ENCODE peak calls at places on chromosomes 13 and 19, in nine cellular contexts. B is heart right ventricle; A is CD8-positive, alpha-beta T cell; N is T-helper 17 cell; S is CD4-positive, CD25-positive, alpha-beta regulatory T cell; J is HepG2; Z is heart left ventricle; X is pancreas; I is right lobe of liver. U is an unnamed sample. For H3K9me3, the result is how much of the 10 kb centered on the place peaks cover.

GRCh38 chr13:34247596-34247995 is 429.6 kb downstream of the RFC3 start:
- ATAC-seq in B (no peak), A (no peak), N (no peak), S (no peak), J (no peak), Z (no peak), X (no peak), I (no peak), U (no peak)

GRCh38 chr13:37602743-37603381 is 4.3 kb upstream of the POSTN start:
- ATAC-seq in B (no peak), A (no peak), N (no peak), S (no peak), J (no peak), Z (no peak), X (no peak), I (no peak), U (no peak)

GRCh38 chr13:106490887-106491321 is 44.6 kb downstream of the EFNB2 start:
- ATAC-seq in B (peak), A (peak), N (peak), S (no peak), J (no peak), Z (peak), X (no peak), I (peak), U (no peak)

GRCh38 chr19:49458567-49458903 is 5.5 kb downstream of the ALDH16A1 start:
- ATAC-seq in B (no peak), A (no peak), N (peak), S (no peak), J (no peak), Z (no peak), X (no peak), I (no peak), U (no peak)

GRCh38 chr13:37065893-37066526 is 6.5 kb upstream of the SUPT20H start:
- ATAC-seq in B (no peak), A (no peak), N (no peak), S (no peak), J (no peak), Z (no peak), X (no peak), I (no peak), U (no peak)

GRCh38 chr19:6564393-6564792 is 26.6 kb downstream of the CD70 start:
- ATAC-seq in B (no peak), A (no peak), N (no peak), S (no peak), J (no peak), Z (no peak), X (no peak), I (no peak), U (no peak)

GRCh38 chr19:40625406-40626120 is 24.4 kb downstream of the LTBP4 start:
- ATAC-seq in B (no peak), A (no peak), N (no peak), S (no peak), J (no peak), Z (peak), X (no peak), I (no peak), U (no peak)

GRCh38 chr19:7981199-7981598 is 24.2 kb downstream of the ELAVL1 start:
- ATAC-seq in B (no peak), A (no peak), N (no peak), S (no peak), J (no peak), Z (no peak), X (no peak), I (no peak), U (no peak)

GRCh38 chr13:51793570-51794273 is 10.2 kb downstream of the DHRS12 start:
- ATAC-seq in B (peak), A (no peak), N (peak), S (no peak), J (no peak), Z (peak), X (peak), I (peak), U (peak)

GRCh38 chr19:42563352-42564210 is 31.1 kb downstream of the CEACAM8 start:
- ATAC-seq in B (peak), A (peak), N (peak), S (peak), J (peak), Z (peak), X (peak), I (peak), U (peak)

GRCh38 chr13:33367931-33368330 is 82.4 kb upstream of the STARD13 start:
- ATAC-seq in B (no peak), A (no peak), N (peak), S (no peak), J (no peak), Z (no peak), X (peak), I (no peak), U (no peak)

GRCh38 chr19:12284226-12284625 is 10.5 kb downstream of the ZNF44 start:
- ATAC-seq in B (no peak), A (no peak), N (no peak), S (no peak), J (no peak), Z (no peak), X (no peak), I (no peak), U (no peak)

GRCh38 chr19:55240713-55241020 is 12.1 kb upstream of the TMEM86B start:
- ATAC-seq in B (no peak), A (no peak), N (no peak), S (no peak), J (no peak), Z (no peak), X (no peak), I (no peak), U (no peak)

GRCh38 chr13:44818428-44818827 is 170.8 kb downstream of the NUFIP1 start:
- ATAC-seq in B (no peak), A (no peak), N (no peak), S (no peak), J (peak), Z (no peak), X (peak), I (no peak), U (no peak)

GRCh38 chr13:44819762-44820161 is 169.5 kb downstream of the NUFIP1 start:
- ATAC-seq in B (no peak), A (no peak), N (no peak), S (no peak), J (no peak), Z (no peak), X (no peak), I (no peak), U (no peak)

GRCh38 chr13:44816701-44817684 is 172.3 kb downstream of the NUFIP1 start:
- ATAC-seq in B (no peak), A (no peak), N (no peak), S (no peak), J (no peak), Z (no peak), X (no peak), I (no peak), U (no peak)

GRCh38 chr13:44818016-44818415 is 171.3 kb downstream of the NUFIP1 start:
- ATAC-seq in B (no peak), A (no peak), N (no peak), S (no peak), J (no peak), Z (no peak), X (no peak), I (no peak), U (no peak)

DNA sequence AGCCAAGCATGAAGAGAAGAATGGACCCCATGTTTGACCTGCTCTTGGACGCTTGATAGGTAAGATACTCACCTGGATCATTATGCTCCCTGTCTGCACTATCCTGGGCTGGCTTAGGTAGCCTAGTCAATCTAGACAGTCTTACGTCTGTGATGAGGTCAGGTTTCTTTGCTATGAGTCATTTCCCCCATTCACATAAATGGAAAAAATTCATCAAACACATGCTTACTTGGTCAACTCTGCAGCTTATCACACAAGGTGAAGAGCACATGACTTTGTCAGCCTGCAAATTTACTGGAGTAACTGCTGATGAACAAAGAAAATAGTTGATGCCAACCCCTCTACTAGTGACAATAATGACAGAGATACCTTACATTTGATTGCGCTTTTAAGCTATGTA is 170.0 kb downstream of the NUFIP1 start:
- ATAC-seq in B (no peak), A (no peak), N (no peak), S (no peak), J (no peak), Z (no peak), X (peak), I (no peak), U (no peak)
- H3K9me3 ChIP-seq in B (under half), A (under half), N (under half), S (under half), J (under half), Z (under half), X (under half), I (under half), U (under half)

GRCh38 chr13:65762015-65762414 is 1468.1 kb downstream of the PCDH9 start:
- ATAC-seq in B (no peak), A (no peak), N (no peak), S (no peak), J (no peak), Z (no peak), X (no peak), I (no peak), U (no peak)

DNA sequence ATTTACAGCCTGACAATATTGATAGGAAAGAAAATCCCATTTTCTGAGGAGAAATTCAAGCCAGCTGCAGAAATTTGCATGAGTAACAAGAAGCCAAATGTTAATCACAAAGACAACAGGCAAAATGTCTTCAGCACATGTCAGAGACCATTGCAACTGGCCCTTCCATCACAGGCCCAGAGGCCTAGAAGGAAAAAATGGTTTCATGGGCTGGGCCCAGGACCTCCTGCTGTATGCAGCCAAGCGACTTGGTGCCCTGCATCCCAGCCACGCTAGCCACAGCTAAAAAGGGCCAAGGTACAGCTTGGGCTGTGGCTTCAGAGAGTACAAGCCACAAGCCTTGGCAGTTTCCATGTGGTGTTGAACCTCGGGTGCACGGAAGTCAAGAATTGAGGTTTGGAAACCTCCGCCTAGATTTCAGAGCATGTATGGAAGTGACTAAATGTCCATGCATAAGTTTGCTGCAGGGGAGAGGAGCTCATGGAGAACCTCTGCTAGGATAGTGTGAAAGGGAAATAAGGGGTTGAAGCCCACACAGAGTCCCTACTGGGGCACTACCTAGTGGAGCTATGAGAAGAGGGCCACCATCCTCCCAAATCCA is 1474.0 kb downstream of the PCDH9 start:
- ATAC-seq in B (no peak), A (no peak), N (no peak), S (no peak), J (no peak), Z (no peak), X (no peak), I (no peak), U (no peak)
- H3K9me3 ChIP-seq in B (under half), A (under half), N (under half), S (under half), J (half or more), Z (under half), X (under half), I (under half), U (under half)

DNA sequence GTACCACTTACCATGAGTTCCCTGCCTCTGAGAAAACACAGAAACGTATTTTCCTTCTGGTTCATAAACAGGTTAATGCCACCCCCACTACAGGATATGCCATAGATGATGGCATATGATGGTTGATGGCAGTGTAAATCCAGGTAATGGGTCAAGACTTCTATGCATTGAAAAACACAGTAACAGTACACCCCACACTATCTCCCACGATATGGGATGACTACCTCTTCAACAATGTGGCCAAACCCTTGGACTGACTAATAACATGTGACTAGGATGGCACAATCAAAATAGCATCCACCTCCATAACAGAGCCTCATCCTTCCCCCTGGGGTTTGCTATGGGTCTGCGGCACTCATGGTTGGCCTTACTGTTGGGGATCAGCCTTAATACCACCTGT is 22.0 kb downstream of the ZNF235 start:
- ATAC-seq in B (no peak), A (no peak), N (no peak), S (no peak), J (no peak), Z (no peak), X (no peak), I (no peak), U (no peak)
- H3K9me3 ChIP-seq in B (half or more), A (under half), N (under half), S (half or more), J (under half), Z (half or more), X (under half), I (under half), U (under half)

GRCh38 chr19:22331521-22331920 is 45.3 kb downstream of the ZNF729 start:
- ATAC-seq in B (no peak), A (no peak), N (no peak), S (no peak), J (no peak), Z (no peak), X (no peak), I (no peak), U (no peak)
- H3K9me3 ChIP-seq in B (under half), A (under half), N (under half), S (half or more), J (half or more), Z (under half), X (under half), I (under half), U (under half)

GRCh38 chr19:15840833-15841232 is 25.4 kb upstream of the OR10H1 start:
- ATAC-seq in B (no peak), A (no peak), N (no peak), S (no peak), J (no peak), Z (no peak), X (no peak), I (no peak), U (no peak)
- H3K9me3 ChIP-seq in B (under half), A (under half), N (under half), S (under half), J (under half), Z (under half), X (under half), I (under half), U (under half)

U was measured in gastroesophageal sphincter.